ENCODE peak calls at places on chromosomes 13 and 19, in five cellular contexts. W is BE2C, L is AG09309, P is OCI-LY7, I is fibroblast of the aortic adventitia. U is an unnamed sample.

GRCh38 chr13:102395939-102396338 is 5.9 kb downstream of the FGF14 start:
- DNase-seq in W (no peak), L (no peak), P (no peak), I (no peak), U (no peak)

GRCh38 chr13:80309926-80310325 is 31.0 kb downstream of the SPRY2 start:
- DNase-seq in W (no peak), L (no peak), P (no peak), I (no peak), U (no peak)

GRCh38 chr13:87810391-87810801 is 139.2 kb downstream of the SLITRK5 start:
- DNase-seq in W (no peak), L (no peak), P (peak), I (no peak), U (no peak)

GRCh38 chr13:52862358-52863206 is 14.1 kb upstream of the PCDH8 start:
- DNase-seq in W (peak), L (no peak), P (peak), I (no peak), U (peak)

GRCh38 chr19:35083678-35084077 is 31.9 kb upstream of the FXYD3 start:
- DNase-seq in W (no peak), L (no peak), P (peak), I (no peak), U (no peak)

GRCh38 chr13:29561918-29562317 is 33.6 kb downstream of the SLC7A1 start:
- DNase-seq in W (no peak), L (no peak), P (no peak), I (no peak), U (no peak)

GRCh38 chr19:45153339-45154063 is 7.3 kb downstream of the NKPD1 start:
- DNase-seq in W (peak), L (no peak), P (peak), I (peak), U (no peak)

GRCh38 chr13:76245216-76245615 is 609.1 kb downstream of the LMO7 start:
- DNase-seq in W (no peak), L (no peak), P (no peak), I (no peak), U (no peak)

GRCh38 chr13:34416833-34417425 is 525.1 kb upstream of the NBEA start:
- DNase-seq in W (peak), L (no peak), P (no peak), I (peak), U (peak)

GRCh38 chr19:2164020-2164988 is 571 bp downstream of the DOT1L start:
- DNase-seq in W (no peak), L (no peak), P (peak), I (peak), U (peak)

GRCh38 chr19:50723069-50723468 is at the start of gene CLEC11A:
- DNase-seq in W (no peak), L (peak), P (no peak), I (peak), U (peak)

GRCh38 chr19:12953456-12954149 is 3.4 kb downstream of the GADD45GIP1 start:
- DNase-seq in W (no peak), L (no peak), P (no peak), I (no peak), U (no peak)

GRCh38 chr13:32824671-32825070 is 191.6 kb upstream of the KL start:
- DNase-seq in W (no peak), L (peak), P (no peak), I (peak), U (no peak)

GRCh38 chr19:1164684-1165531 is 9.2 kb downstream of the SBNO2 start:
- DNase-seq in W (no peak), L (no peak), P (no peak), I (no peak), U (peak)

GRCh38 chr13:45316996-45317395 is 24.0 kb downstream of the TPT1 start:
- DNase-seq in W (no peak), L (no peak), P (no peak), I (no peak), U (no peak)

GRCh38 chr19:10797541-10798256 is 38.3 kb downstream of the TMED1 start:
- DNase-seq in W (no peak), L (no peak), P (no peak), I (no peak), U (no peak)

GRCh38 chr13:94415484-94415883 is 64.0 kb downstream of the DCT start:
- DNase-seq in W (no peak), L (no peak), P (no peak), I (no peak), U (no peak)

GRCh38 chr19:20078696-20079095 is 896 bp downstream of the ZNF90 start:
- DNase-seq in W (peak), L (no peak), P (no peak), I (peak), U (peak)

GRCh38 chr19:7873304-7874079 is 698 bp downstream of the PRR36 start:
- DNase-seq in W (no peak), L (no peak), P (no peak), I (no peak), U (no peak)

DNA sequence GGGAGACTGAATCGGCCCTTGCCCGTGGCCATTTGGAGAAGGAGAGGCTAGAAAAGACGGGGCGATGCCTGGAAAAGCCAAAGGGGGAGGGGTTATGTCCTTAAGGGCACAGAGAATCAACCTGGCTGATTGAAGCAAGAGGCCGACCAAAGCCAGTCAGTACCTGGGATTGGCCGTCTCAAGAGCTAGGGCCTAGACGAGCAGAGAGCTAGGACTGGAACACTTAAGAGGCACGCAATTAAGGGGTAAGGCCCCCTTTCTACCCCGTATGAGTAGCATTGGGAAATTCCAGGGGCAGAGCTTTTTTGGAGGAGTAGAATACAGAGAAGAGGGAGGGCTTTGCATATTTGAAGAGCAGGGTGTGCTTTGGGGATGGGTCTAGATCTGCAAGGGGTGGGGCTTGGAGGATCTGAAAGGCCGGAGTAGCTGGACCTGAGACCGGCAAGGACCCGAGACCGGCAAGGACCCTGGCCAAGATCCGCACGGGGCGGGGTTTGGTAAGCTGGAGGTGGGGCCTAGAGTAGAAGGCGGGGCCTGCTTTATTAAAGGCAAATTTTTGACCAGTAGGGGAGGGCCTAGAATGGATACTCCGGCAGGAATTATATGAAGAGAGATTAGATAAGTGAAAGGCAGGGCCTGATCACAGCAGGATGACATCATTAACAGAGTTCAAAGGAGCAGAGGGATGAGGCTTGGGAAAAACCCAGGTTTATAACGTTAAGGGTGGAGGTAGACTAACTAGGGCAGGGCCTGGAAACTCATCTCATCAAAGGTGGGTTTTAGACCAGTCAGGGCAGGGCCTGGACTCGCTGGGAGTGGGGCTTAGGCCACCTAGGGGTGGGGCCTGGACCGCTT is 10.7 kb upstream of the CACNG6 start:
- DNase-seq in W (no peak), L (no peak), P (no peak), I (peak), U (peak)
- H3K4me3 ChIP-seq in W (peak), L (peak), P (no peak), I (peak), U (peak)

GRCh38 chr19:18589380-18590272 is 1.0 kb downstream of the REX1BD start:
- DNase-seq in W (peak), L (no peak), P (peak), I (peak), U (peak)

GRCh38 chr19:18591735-18592385 is 3.3 kb downstream of the REX1BD start:
- DNase-seq in W (peak), L (peak), P (no peak), I (no peak), U (no peak)

GRCh38 chr19:18588611-18589379 is at the start of gene REX1BD:
- DNase-seq in W (peak), L (no peak), P (peak), I (peak), U (peak)

GRCh38 chr19:18587962-18588610 is 512 bp upstream of the REX1BD start:
- DNase-seq in W (no peak), L (no peak), P (no peak), I (no peak), U (peak)

GRCh38 chr19:18590273-18591272 is 2.0 kb downstream of the REX1BD start:
- DNase-seq in W (peak), L (no peak), P (no peak), I (no peak), U (no peak)
- H3K4me3 ChIP-seq in W (peak), L (no peak), P (peak), I (no peak), U (no peak)

GRCh38 chr19:43474986-43475705 is 9.7 kb upstream of the LYPD3 start:
- DNase-seq in W (peak), L (no peak), P (peak), I (peak), U (no peak)
- H3K4me3 ChIP-seq in W (peak), L (peak), P (no peak), I (no peak), U (no peak)

GRCh38 chr13:38072696-38073095 is 203.1 kb upstream of the TRPC4 start:
- DNase-seq in W (no peak), L (no peak), P (no peak), I (no peak), U (no peak)

DNA sequence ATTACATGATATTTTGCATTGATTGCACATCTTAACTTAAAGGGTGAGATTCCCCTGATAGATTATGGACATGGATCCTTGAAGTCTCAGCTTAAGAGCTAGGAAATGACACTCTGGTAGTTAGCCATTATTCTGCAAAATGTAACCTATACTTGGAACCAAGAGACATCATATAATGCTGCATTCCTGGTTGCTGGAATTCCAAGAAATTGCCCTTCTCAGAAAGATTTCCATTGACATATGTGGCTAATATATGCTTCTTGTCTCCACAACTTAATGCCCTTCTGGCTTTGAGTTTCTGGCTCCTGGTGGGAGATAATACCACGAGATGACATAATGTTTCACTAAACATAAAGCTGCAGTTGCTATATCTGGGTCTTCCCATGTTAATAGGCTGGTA is 204.4 kb upstream of the TRPC4 start:
- DNase-seq in W (no peak), L (no peak), P (no peak), I (no peak), U (no peak)
- H3K4me3 ChIP-seq in W (no peak), L (no peak), P (no peak), I (no peak), U (no peak)

DNA sequence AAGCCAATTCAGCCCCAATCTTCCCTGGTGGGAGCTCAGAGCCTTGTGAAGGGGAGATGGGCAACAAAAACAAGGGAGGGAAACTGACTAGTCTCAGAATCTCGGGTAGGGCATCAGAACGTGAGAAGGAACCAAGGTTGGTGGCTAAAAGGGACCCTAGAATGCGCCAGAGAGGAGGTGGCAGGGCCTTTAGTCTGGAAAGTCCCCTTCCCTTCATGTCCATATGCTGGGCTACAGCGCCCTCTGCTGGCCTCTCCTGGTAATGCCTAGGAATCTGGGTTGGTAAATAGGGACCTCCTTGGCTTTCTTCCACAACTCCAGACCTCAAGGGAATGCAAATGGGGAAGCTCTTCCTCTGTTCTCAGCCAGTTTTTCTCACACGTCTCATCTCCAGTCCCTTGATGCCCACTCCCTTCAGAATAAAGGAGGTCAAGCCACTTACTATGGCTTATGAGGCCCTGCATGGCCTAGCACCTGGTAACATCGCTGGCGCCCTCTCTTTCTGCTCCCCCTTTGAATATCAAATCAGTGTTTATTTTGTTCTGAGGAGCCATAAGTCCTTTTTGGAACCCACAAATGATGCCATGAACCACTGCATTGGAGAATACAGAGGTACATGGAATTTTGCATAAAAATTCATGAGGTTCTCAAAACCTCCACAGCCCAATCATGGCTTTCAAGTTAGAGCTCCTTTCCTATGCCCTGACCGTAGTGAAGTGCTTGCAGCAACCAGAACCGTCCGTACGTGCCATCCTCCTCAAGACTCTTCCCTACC is 1.3 kb upstream of the CCDC97 start:
- DNase-seq in W (peak), L (no peak), P (peak), I (peak), U (peak)
- H3K4me3 ChIP-seq in W (no peak), L (peak), P (peak), I (peak), U (peak)

GRCh38 chr19:43638214-43638990 is 1.2 kb downstream of the CADM4 start:
- DNase-seq in W (no peak), L (no peak), P (no peak), I (no peak), U (no peak)
- H3K4me3 ChIP-seq in W (no peak), L (no peak), P (no peak), I (no peak), U (no peak)

GRCh38 chr19:4238831-4239230 is 8.0 kb upstream of the YJU2 start:
- DNase-seq in W (no peak), L (no peak), P (no peak), I (no peak), U (no peak)
- H3K4me3 ChIP-seq in W (no peak), L (no peak), P (no peak), I (no peak), U (no peak)

GRCh38 chr19:52176574-52176973 is 5.2 kb upstream of the ZNF836 start:
- DNase-seq in W (no peak), L (no peak), P (no peak), I (no peak), U (no peak)

GRCh38 chr19:52170304-52170703 is 1.1 kb downstream of the ZNF836 start:
- DNase-seq in W (no peak), L (no peak), P (no peak), I (no peak), U (no peak)

GRCh38 chr19:52170863-52171320 is 529 bp downstream of the ZNF836 start:
- DNase-seq in W (peak), L (no peak), P (no peak), I (no peak), U (peak)

GRCh38 chr19:52171321-52172169 is at the start of gene ZNF836:
- DNase-seq in W (peak), L (no peak), P (peak), I (peak), U (peak)

GRCh38 chr19:52172347-52172746 is 926 bp upstream of the ZNF836 start:
- DNase-seq in W (no peak), L (no peak), P (no peak), I (no peak), U (no peak)
- H3K4me3 ChIP-seq in W (no peak), L (no peak), P (peak), I (peak), U (peak)